ENCODE peak calls at places on chromosomes 13 and 19, in six cellular contexts. E is epithelial cell of proximal tubule, N is fibroblast of pulmonary artery, G is heart left ventricle, H is GM12864, C is chondrocyte. Q is an unnamed sample.
A peak's percentile ranks its signal among the peaks of the same experiment; 100 is the strongest.

GRCh38 chr19:47660435-47660832 is 51.5 kb downstream of the BICRA start:
- DNase-seq in E (no peak), N (no peak), G (no peak), H (no peak), C (no peak), Q (no peak)

GRCh38 chr13:32051156-32051555 is 19.6 kb downstream of the FRY start:
- DNase-seq in E (no peak), N (no peak), G (no peak), H (no peak), C (no peak), Q (no peak)

GRCh38 chr19:1266818-1267440 is 2.2 kb upstream of the CIRBP start:
- DNase-seq in E (no peak), N (peak; percentile 58), G (peak; percentile 70), H (no peak), C (no peak), Q (no peak)

GRCh38 chr13:52665325-52665724 is 12.7 kb downstream of the SUGT1 start:
- DNase-seq in E (no peak), N (peak; percentile 57), G (no peak), H (no peak), C (no peak), Q (no peak)

GRCh38 chr19:52200044-52200443 is 10.2 kb downstream of the PPP2R1A start:
- DNase-seq in E (no peak), N (peak; percentile 85), G (peak; percentile 66), H (no peak), C (no peak), Q (no peak)

GRCh38 chr19:43316591-43317319 is 36.7 kb upstream of the CD177 start:
- DNase-seq in E (no peak), N (peak; percentile 11), G (no peak), H (no peak), C (no peak), Q (no peak)

GRCh38 chr13:31236211-31236786 is 36.5 kb downstream of the B3GLCT start:
- DNase-seq in E (peak; percentile 12), N (peak; percentile 64), G (no peak), H (no peak), C (no peak), Q (no peak)

GRCh38 chr13:51856027-51856736 is 5.6 kb upstream of the CCDC70 start:
- DNase-seq in E (no peak), N (no peak), G (no peak), H (no peak), C (no peak), Q (no peak)

GRCh38 chr19:36963262-36963661 is 47.1 kb downstream of the ZNF568 start:
- DNase-seq in E (no peak), N (no peak), G (no peak), H (no peak), C (no peak), Q (no peak)

GRCh38 chr13:20425819-20426219 is 99.8 kb downstream of the CRYL1 start:
- DNase-seq in E (peak; percentile 35), N (no peak), G (no peak), H (no peak), C (no peak), Q (no peak)

GRCh38 chr19:15112385-15112784 is 5.2 kb downstream of the SYDE1 start:
- DNase-seq in E (no peak), N (no peak), G (no peak), H (no peak), C (peak; percentile 75), Q (no peak)

GRCh38 chr19:806815-807421 is 9.7 kb downstream of the PTBP1 start:
- DNase-seq in E (no peak), N (no peak), G (no peak), H (no peak), C (no peak), Q (no peak)

GRCh38 chr19:39195755-39196154 is 1.0 kb upstream of the NCCRP1 start:
- DNase-seq in E (no peak), N (no peak), G (no peak), H (no peak), C (no peak), Q (no peak)

GRCh38 chr19:52987221-52987620 is 24.5 kb upstream of the ZNF816 start:
- DNase-seq in E (no peak), N (no peak), G (no peak), H (no peak), C (no peak), Q (no peak)

GRCh38 chr19:37980419-37980975 is 73.5 kb downstream of the SIPA1L3 start:
- DNase-seq in E (peak; percentile 99), N (no peak), G (no peak), H (no peak), C (no peak), Q (no peak)

GRCh38 chr13:94427313-94427712 is 52.2 kb downstream of the DCT start:
- DNase-seq in E (no peak), N (no peak), G (no peak), H (no peak), C (no peak), Q (no peak)

GRCh38 chr19:18611327-18612050 is 1.2 kb upstream of the TMEM59L start:
- DNase-seq in E (no peak), N (no peak), G (no peak), H (no peak), C (no peak), Q (no peak)

GRCh38 chr13:71828117-71828516 is 38.9 kb downstream of the DACH1 start:
- DNase-seq in E (no peak), N (no peak), G (no peak), H (no peak), C (no peak), Q (no peak)

GRCh38 chr13:21749410-21749809 is 78.5 kb downstream of the FGF9 start:
- DNase-seq in E (peak; percentile 40), N (no peak), G (no peak), H (no peak), C (no peak), Q (no peak)

GRCh38 chr13:87792878-87793277 is 121.7 kb downstream of the SLITRK5 start:
- DNase-seq in E (no peak), N (no peak), G (no peak), H (no peak), C (no peak), Q (no peak)

GRCh38 chr19:15251749-15252397 is 19.6 kb upstream of the EPHX3 start:
- DNase-seq in E (no peak), N (peak; percentile 98), G (peak; percentile 89), H (no peak), C (no peak), Q (no peak)

DNA sequence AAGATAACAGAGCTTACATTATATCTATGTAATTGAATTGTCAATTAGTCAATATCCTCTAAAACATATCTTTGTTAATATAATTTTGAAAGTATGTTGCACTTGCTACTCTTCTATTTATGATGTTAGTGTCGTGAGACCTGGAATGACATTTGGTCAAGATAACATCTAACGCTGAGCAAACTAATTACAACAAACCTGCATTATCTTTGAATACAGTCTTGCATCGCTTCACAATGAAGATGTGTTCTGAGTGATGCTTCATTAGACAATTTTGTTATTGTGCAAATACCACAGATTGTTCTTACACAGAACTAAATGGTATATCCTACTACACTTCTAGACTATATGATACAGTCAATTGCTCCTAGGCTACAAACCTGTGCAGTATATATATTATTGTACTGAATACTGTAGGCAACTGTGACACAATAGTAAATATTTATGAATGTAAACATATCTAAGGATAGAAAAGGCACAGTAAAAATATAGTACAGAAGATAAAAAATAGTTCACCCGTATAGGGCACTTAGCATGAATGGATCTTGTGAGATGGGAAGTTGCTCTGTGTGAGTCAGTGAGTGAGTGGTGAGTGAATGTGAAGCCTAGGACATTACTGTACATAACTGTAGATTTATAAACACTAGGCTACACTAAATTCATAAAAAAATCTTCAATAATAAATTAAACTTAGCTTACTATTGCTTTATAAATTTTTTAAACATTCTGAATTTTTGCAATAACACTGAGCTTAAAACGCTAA is 1773.8 kb downstream of the PCDH9 start:
- DNase-seq in E (no peak), N (no peak), G (no peak), H (no peak), C (no peak), Q (no peak)
- TF ChIP-seq CTCF in E (no peak), N (no peak), G (no peak), H (no peak), C (no peak), Q (no peak)

DNA sequence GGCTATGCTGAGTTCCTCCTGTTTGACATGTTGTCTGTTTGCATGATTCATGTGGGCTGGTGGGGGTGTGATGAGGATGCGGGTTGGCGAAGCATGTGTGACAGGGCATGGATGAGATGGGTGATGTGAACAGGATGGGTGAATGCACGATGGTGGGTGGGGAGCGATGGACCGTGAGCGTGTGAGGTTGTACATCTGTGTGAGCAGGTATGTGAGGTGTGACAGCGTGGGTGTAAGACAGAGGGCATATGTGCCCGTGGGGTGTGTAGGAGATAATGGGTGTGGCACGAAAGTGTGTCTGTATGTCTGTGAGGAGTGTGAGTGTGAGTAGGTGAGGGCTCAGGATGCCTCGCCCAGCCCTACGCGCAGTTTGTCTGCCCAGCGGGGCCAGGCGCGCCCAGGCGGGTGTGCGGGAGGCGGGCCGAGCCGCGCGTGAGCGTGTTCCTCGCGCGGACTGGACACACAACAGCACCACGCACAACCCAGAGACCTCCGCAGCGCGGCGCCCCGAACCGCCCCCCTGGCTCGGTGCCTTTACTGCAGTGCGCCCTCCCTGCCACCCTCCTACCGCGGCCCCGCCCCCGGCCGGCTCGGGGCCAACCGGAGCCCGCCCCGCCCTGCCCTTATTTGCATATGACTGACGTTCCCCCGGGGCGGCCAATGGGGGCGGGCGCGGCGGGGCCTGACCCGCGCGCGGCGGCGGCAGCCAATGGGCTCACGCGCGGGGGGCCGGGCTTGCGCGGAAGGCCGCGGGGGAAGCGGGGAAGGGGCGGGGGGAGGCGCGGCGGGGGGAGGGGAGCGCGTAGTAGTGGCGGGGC is 14.4 kb downstream of the CIC start:
- DNase-seq in E (no peak), N (peak; percentile 92), G (peak; percentile 97), H (no peak), C (peak; percentile 96), Q (peak; percentile 96)
- TF ChIP-seq CTCF in E (no peak), N (no peak), G (peak; percentile 11), H (no peak), C (no peak), Q (no peak)

GRCh38 chr13:68927387-68928026 is 1180.1 kb upstream of the ATXN8OS start:
- DNase-seq in E (no peak), N (no peak), G (no peak), H (no peak), C (no peak), Q (no peak)
- TF ChIP-seq CTCF in E (peak; percentile 72), N (no peak), G (peak; percentile 23), H (peak; percentile 34), C (peak; percentile 89), Q (no peak)

GRCh38 chr13:70088926-70089325 is 18.7 kb upstream of the ATXN8OS start:
- DNase-seq in E (no peak), N (no peak), G (no peak), H (no peak), C (no peak), Q (no peak)
- TF ChIP-seq CTCF in E (no peak), N (no peak), G (no peak), H (no peak), C (no peak), Q (no peak)

GRCh38 chr19:49809155-49809986 is 3.7 kb downstream of the FUZ start:
- DNase-seq in E (no peak), N (no peak), G (peak; percentile 77), H (no peak), C (no peak), Q (peak; percentile 16)
- TF ChIP-seq CTCF in E (no peak), N (no peak), G (peak; percentile 34), H (no peak), C (peak; percentile 68), Q (no peak)